ENCODE peak calls at places on chromosomes 6 and 20, in four cellular contexts. V is GM23338, G is OCI-LY7, I is MM.1S. R is an unnamed sample.

GRCh38 chr6:108175176-108175591 is 9.4 kb downstream of the NR2E1 start:
- DNase-seq in V (no peak), G (no peak), I (no peak), R (no peak)

GRCh38 chr6:165562421-165563090 is 100.5 kb downstream of the PDE10A start:
- DNase-seq in V (no peak), G (no peak), I (no peak), R (no peak)

GRCh38 chr6:35280903-35281302 is 16.7 kb upstream of the DEF6 start:
- DNase-seq in V (no peak), G (no peak), I (no peak), R (no peak)

GRCh38 chr6:123211777-123212545 is 215.9 kb downstream of the CLVS2 start:
- DNase-seq in V (no peak), G (no peak), I (no peak), R (no peak)

GRCh38 chr20:9161308-9161707 is 92.4 kb downstream of the PLCB4 start:
- DNase-seq in V (no peak), G (no peak), I (no peak), R (no peak)

GRCh38 chr20:59788811-59789210 is 144.6 kb downstream of the SYCP2 start:
- DNase-seq in V (no peak), G (no peak), I (no peak), R (no peak)

GRCh38 chr6:35140991-35141720 is at the start of gene TCP11:
- DNase-seq in V (peak; percentile 77), G (no peak), I (no peak), R (no peak)

GRCh38 chr6:24581084-24581669 is 64.8 kb downstream of the KIAA0319 start:
- DNase-seq in V (peak; percentile 93), G (peak; percentile 84), I (peak; percentile 62), R (peak; percentile 83)

GRCh38 chr20:18007534-18008292 is 38.9 kb downstream of the MGME1 start:
- DNase-seq in V (no peak), G (no peak), I (no peak), R (no peak)

GRCh38 chr20:31522756-31523155 is 8.5 kb downstream of the HM13 start:
- DNase-seq in V (no peak), G (no peak), I (no peak), R (no peak)

GRCh38 chr20:31527266-31527665 is 13.0 kb downstream of the HM13 start:
- DNase-seq in V (peak; percentile 37), G (no peak), I (no peak), R (no peak)

DNA sequence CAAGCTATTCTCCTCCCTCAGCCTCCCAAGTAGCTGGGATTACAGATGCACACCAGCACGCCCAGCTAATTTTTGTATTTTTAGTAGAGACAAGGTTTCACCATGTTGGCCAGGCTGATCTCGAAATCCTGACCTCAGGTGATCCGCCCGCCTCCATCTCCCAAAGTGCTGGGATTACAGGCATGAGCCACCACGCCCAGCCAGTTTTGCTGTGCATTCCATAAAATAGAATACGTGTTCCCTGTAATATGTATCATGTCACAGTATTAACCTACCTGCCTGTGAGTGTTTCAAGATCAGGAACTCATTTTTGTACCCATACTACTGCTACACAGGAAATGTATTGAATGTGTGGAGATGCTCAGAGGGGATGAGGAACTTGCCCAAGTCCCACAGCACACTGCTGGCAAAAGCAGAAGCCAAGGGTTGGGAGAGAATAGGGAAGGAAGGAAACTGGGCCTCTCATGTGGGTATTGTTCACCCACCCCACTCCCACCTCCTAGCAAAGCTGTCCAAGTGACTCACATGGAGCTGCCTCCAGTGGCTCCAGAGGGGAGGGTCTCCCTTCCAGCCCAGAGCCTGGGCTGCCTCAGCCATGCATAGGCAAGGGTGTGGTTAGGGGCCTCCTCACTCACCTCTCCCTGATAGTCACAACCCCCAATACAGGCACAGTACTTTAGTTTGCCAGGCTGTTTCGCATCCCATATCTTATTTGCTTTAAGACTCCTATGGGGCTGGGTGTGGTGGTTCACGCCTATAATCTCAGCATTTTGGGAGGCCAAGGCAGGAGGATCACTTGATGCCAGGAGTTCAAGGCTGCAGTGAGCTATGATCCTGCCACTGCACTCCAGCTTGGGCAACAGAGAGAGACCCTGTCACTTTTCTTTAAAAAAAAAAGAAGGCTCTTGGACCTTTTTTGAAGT is 9.4 kb downstream of the HM13 start:
- DNase-seq in V (no peak), G (no peak), I (no peak), R (no peak)
- TF ChIP-seq EZH2phosphoT487 in V (no peak), G (no peak), I (no peak), R (no peak)

GRCh38 chr20:57680131-57680716 is 29.6 kb downstream of the PMEPA1 start:
- DNase-seq in V (no peak), G (peak; percentile 91), I (peak; percentile 93), R (no peak)
- TF ChIP-seq EZH2phosphoT487 in V (no peak), G (no peak), I (no peak), R (no peak)

GRCh38 chr20:41078329-41078728 is 49.7 kb downstream of the TOP1 start:
- DNase-seq in V (peak; percentile 35), G (peak; percentile 70), I (peak; percentile 79), R (peak; percentile 32)
- TF ChIP-seq EZH2phosphoT487 in V (no peak), G (no peak), I (no peak), R (no peak)

GRCh38 chr6:21000391-21000801 is 466.1 kb downstream of the CDKAL1 start:
- DNase-seq in V (no peak), G (no peak), I (no peak), R (no peak)

GRCh38 chr6:21001736-21002135 is 467.5 kb downstream of the CDKAL1 start:
- DNase-seq in V (no peak), G (no peak), I (no peak), R (no peak)

GRCh38 chr6:20991910-20992309 is 457.7 kb downstream of the CDKAL1 start:
- DNase-seq in V (no peak), G (no peak), I (no peak), R (no peak)

GRCh38 chr6:20998748-20999448 is 464.6 kb downstream of the CDKAL1 start:
- DNase-seq in V (peak; percentile 5), G (no peak), I (no peak), R (no peak)

GRCh38 chr6:20997143-20997792 is 463.0 kb downstream of the CDKAL1 start:
- DNase-seq in V (peak; percentile 14), G (no peak), I (no peak), R (no peak)
- TF ChIP-seq EZH2phosphoT487 in V (no peak), G (no peak), I (no peak), R (no peak)

GRCh38 chr6:116406678-116407345 is 36.1 kb downstream of the DSE start:
- DNase-seq in V (no peak), G (no peak), I (no peak), R (no peak)
- TF ChIP-seq EZH2phosphoT487 in V (no peak), G (no peak), I (no peak), R (no peak)

DNA sequence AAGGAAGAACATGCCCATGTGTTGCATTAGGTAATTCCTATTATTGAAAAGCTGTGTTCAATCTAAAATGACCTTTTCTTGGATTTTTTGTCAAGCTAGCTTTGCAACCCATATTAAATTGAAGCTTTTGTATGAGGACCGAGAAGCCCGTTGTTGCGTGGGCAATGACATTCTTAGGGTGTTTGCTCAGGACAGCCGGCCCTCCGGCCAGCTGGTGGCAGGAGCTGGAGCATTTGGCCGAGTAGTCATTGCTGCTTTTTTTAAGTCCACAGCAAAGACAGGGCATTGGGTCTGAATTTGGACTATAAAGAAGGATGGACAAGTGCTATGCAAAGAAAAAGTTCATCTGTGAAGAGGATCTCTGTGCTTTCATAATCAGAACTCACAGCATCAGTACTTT is 365.8 kb downstream of the SAMD5 start:
- DNase-seq in V (no peak), G (no peak), I (no peak), R (no peak)
- TF ChIP-seq EZH2phosphoT487 in V (no peak), G (no peak), I (no peak), R (no peak)